ENCODE peak calls at places on chromosomes 6 and 20, in seven cellular contexts. N is MM.1S; M is NT2/D1; W is heart left ventricle; H is fibroblast of the aortic adventitia; C is mammary epithelial cell; L is CD8-positive, alpha-beta memory T cell. I is an unnamed sample.

GRCh38 chr6:28892525-28892924 is 31.3 kb downstream of the TRIM27 start:
- DNase-seq in N (no peak), M (no peak), W (no peak), H (no peak), C (no peak), L (no peak), I (no peak)

GRCh38 chr6:13425971-13426931 is 61.1 kb downstream of the GFOD1 start:
- DNase-seq in N (no peak), M (no peak), W (no peak), H (peak), C (peak), L (no peak), I (no peak)

GRCh38 chr20:42118409-42119125 is 500.4 kb upstream of the CHD6 start:
- DNase-seq in N (no peak), M (peak), W (peak), H (no peak), C (no peak), L (no peak), I (no peak)

GRCh38 chr6:79632580-79632979 is 1.5 kb downstream of the SH3BGRL2 start:
- DNase-seq in N (no peak), M (no peak), W (no peak), H (no peak), C (no peak), L (no peak), I (no peak)

GRCh38 chr6:82980086-82980485 is 85.6 kb downstream of the UBE3D start:
- DNase-seq in N (no peak), M (no peak), W (no peak), H (no peak), C (peak), L (no peak), I (no peak)

GRCh38 chr20:2451939-2452732 is 18.5 kb downstream of the SNRPB start:
- DNase-seq in N (peak), M (peak), W (peak), H (peak), C (peak), L (peak), I (peak)

GRCh38 chr6:133202610-133203343 is 38.4 kb upstream of the EYA4 start:
- DNase-seq in N (no peak), M (no peak), W (no peak), H (no peak), C (no peak), L (no peak), I (no peak)

GRCh38 chr6:85449818-85450577 is at the start of gene NT5E:
- DNase-seq in N (peak), M (no peak), W (peak), H (peak), C (peak), L (peak), I (no peak)

GRCh38 chr6:146859795-146860495 is 261.2 kb downstream of the ADGB start:
- DNase-seq in N (no peak), M (no peak), W (no peak), H (peak), C (peak), L (no peak), I (no peak)

GRCh38 chr6:20954325-20954724 is 420.1 kb downstream of the CDKAL1 start:
- DNase-seq in N (no peak), M (no peak), W (no peak), H (no peak), C (no peak), L (no peak), I (peak)

GRCh38 chr6:62390413-62390812 is 104.4 kb upstream of the KHDRBS2 start:
- DNase-seq in N (no peak), M (no peak), W (no peak), H (no peak), C (no peak), L (no peak), I (no peak)

GRCh38 chr20:39829713-39830112 is 859.3 kb downstream of the MAFB start:
- DNase-seq in N (peak), M (no peak), W (no peak), H (no peak), C (no peak), L (no peak), I (no peak)

DNA sequence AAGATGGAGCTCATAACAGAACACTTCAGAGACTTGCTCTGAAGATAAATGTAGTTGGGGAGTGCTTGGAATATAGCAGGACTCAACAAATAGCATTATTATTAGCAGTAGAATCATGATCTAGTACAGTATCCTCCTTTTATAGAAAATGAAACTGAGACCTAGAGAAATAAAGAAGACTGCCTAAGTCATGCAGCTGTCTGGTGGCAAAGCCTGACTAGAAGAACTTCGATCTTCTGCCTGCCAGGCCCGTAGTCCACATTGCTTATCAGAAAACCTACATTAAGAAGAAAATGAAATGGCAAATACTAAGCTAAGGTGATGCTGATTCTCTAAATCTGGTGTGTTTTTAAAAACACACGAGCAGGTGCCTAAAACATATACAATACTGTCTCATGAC is 46.4 kb upstream of the DST start:
- DNase-seq in N (peak), M (no peak), W (no peak), H (no peak), C (no peak), L (no peak), I (no peak)
- H3K4me3 ChIP-seq in N (peak), M (no peak), W (peak), H (peak), C (no peak), L (no peak), I (no peak)

DNA sequence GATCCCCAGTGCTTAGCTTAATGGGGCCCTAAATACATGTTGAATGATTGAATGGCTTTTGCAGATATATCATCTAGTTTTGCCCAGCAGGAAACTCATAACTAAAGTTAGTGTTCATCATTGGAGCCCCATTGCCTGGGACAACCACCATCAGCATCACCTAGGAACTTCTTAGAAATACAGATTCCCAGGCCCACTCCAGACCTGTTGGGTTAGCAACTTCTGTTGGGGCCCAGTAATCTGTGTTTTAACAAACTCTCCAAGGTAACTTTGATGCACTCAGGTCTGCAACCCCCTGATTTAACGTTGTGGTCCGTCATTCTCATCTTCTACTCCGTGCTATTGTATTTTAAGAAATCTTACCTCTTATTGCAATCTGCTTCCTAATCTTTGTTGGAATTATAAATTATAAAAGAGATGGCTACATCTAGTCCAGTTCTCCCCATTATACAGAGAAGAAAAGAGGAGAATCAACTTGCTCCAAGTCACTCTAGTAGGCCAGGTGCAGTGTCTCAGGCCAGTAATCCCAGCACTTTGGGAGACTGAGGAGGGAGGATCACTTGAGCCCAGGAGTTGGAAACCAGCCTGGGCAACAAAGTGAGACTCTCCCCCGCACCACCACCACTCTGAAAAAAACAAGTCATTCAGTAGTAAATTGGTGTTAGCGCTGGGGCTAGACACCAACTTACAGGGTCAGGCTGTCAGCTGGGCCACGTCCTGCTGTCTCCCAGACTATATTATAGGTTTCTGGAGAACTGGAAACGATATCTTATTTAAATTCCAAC is 13.7 kb downstream of the FOXP4 start:
- DNase-seq in N (no peak), M (no peak), W (no peak), H (no peak), C (no peak), L (no peak), I (no peak)
- H3K4me3 ChIP-seq in N (peak), M (peak), W (peak), H (no peak), C (no peak), L (peak), I (peak)

DNA sequence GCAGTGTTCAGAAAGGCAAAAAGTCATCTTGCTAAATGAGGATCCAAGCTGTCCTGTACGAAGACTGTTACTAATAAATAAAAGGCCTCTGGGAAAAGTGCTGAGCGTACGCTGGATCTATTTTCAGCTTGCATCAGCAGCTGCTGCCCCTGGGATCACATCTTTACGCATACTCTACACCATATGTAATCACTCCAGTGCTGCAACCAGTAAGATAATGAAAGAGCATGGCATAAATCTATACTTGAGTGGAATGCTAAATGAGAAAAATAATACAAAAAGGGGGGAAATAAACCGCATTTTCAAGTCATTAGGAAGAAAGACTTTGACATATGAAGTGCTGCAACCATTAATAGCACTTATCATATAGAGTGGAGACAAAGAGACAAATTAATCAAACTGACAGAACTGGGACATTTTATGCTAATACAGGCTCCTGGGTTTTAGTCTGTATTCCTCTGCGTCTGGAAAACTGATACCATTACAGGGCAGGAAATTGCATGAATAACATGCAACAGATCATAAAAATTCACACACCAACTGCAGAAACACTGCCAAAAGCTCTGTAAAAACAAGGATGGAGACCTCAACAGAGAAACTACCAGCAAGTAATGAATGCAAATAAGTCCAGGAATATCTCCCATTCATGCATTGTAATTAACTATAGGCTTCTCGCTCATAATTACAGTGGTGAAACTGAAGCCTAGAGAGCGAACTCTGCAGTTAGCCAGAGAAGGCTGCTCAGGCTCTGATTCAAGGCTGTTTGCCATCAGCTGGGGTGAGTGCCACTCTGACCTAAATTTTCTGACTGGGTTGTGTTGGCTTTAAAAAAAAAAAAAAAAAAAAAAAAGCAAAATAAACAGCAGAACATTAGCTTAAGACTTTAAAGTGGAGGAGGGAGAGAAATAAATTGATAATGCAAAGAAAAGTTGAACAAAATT is 83.8 kb downstream of the GJA10 start:
- DNase-seq in N (no peak), M (no peak), W (peak), H (peak), C (no peak), L (no peak), I (no peak)
- H3K4me3 ChIP-seq in N (no peak), M (no peak), W (no peak), H (no peak), C (no peak), L (no peak), I (no peak)

GRCh38 chr6:38452816-38453215 is 186.9 kb downstream of the BTBD9 start:
- DNase-seq in N (no peak), M (no peak), W (no peak), H (no peak), C (no peak), L (no peak), I (peak)
- H3K4me3 ChIP-seq in N (no peak), M (no peak), W (no peak), H (no peak), C (no peak), L (no peak), I (no peak)

DNA sequence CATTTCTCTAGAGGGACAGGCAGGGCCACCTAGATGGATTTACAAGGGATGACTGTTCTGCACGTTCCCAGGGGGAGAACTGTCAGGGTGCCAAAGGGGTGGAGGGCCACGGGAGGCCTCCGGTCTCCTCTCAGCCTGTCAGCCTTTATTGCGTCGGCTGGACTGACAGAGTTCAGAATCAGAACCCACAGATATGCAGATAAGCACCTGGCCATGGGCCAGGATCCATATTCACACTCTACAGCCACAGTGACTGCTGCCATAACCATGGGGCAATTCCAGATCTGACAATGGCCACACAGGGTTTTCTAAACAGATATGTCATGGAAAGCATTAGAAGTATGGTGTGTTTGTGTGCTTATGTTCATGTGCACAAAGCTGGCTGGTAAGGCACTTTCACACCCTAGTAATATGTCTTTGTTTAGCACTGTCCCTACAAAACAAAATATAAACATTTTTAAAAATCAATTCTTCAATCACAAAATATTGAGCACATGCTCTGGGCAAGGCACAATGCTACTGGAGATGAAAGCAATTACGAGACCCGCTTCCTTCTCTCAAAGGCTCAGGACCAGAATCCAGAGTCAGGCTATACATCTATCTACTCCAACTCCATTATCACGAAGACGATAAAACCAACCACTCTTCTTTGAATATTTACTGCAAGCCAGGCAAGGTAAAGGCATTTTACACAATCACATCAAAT is 29.1 kb downstream of the TRAM2 start:
- DNase-seq in N (no peak), M (no peak), W (no peak), H (peak), C (no peak), L (no peak), I (no peak)
- H3K4me3 ChIP-seq in N (peak), M (no peak), W (no peak), H (no peak), C (no peak), L (no peak), I (no peak)